ENCODE peak calls at places on chromosomes 2 and 18, in nine cellular contexts. R is PC-3, P is adrenal gland, O is ovary, U is endodermal cell, G is heart left ventricle, D is left ventricle myocardium inferior, X is WERI-Rb-1, I is IMR-90. T is an unnamed sample.

GRCh38 chr2:221444106-221444505 is 128.0 kb downstream of the EPHA4 start:
- DNase-seq in X (no peak), R (peak; percentile 77), P (peak; percentile 24), D (peak; percentile 19), G (peak; percentile 67), U (no peak), I (peak; percentile 85), O (no peak), T (no peak)

GRCh38 chr2:97355887-97356286 is 233.8 kb downstream of the ANKRD36B start:
- DNase-seq in G (no peak), O (no peak), R (peak; percentile 14), I (no peak), X (peak; percentile 23), U (peak; percentile 68), D (no peak), P (no peak), T (no peak)

GRCh38 chr2:106956416-106956815 is 70.4 kb upstream of the ST6GAL2 start:
- DNase-seq in X (no peak), P (no peak), G (no peak), U (no peak), D (no peak), I (no peak), R (no peak), O (no peak), T (no peak)

GRCh38 chr2:118668431-118669424 is 178.7 kb downstream of the EN1 start:
- DNase-seq in D (no peak), P (no peak), I (peak; percentile 95), X (no peak), G (no peak), O (no peak), U (peak; percentile 62), R (peak; percentile 91), T (no peak)

GRCh38 chr2:75571730-75572430 is 11.1 kb upstream of the EVA1A start:
- DNase-seq in O (no peak), P (no peak), X (no peak), I (peak; percentile 68), U (no peak), G (no peak), D (no peak), R (peak; percentile 41), T (no peak)

GRCh38 chr18:47513614-47514013 is 262.2 kb upstream of the SKOR2 start:
- DNase-seq in O (no peak), I (no peak), X (no peak), R (no peak), D (no peak), P (no peak), G (no peak), U (no peak), T (no peak)

GRCh38 chr2:152186257-152186656 is 10.7 kb upstream of the STAM2 start:
- DNase-seq in P (no peak), I (peak; percentile 16), R (peak; percentile 9), D (no peak), G (no peak), X (no peak), U (no peak), O (no peak), T (no peak)

GRCh38 chr2:64632855-64633819 is 20.6 kb downstream of the SERTAD2 start:
- DNase-seq in P (no peak), U (peak; percentile 48), X (no peak), I (peak; percentile 76), R (no peak), G (no peak), O (no peak), D (no peak), T (no peak)

GRCh38 chr2:84486436-84487115 is 27.5 kb upstream of the SUCLG1 start:
- DNase-seq in O (no peak), R (peak; percentile 19), U (no peak), X (no peak), I (peak; percentile 42), G (no peak), P (no peak), D (no peak), T (peak; percentile 73)

GRCh38 chr2:190184460-190184859 is 121.9 kb upstream of the MSTN start:
- DNase-seq in O (no peak), R (no peak), U (no peak), P (no peak), I (no peak), X (no peak), D (no peak), G (no peak), T (no peak)

GRCh38 chr2:218039171-218039570 is 29.9 kb upstream of the RUFY4 start:
- DNase-seq in R (peak; percentile 73), U (no peak), G (no peak), O (no peak), P (no peak), X (no peak), D (no peak), I (peak; percentile 29), T (no peak)

GRCh38 chr2:9002637-9003365 is 683 bp downstream of the MBOAT2 start:
- DNase-seq in X (peak; percentile 35), D (no peak), G (peak; percentile 31), U (peak; percentile 76), R (peak; percentile 31), I (no peak), P (peak; percentile 23), O (peak; percentile 23), T (no peak)

GRCh38 chr2:209368924-209369323 is 54.9 kb upstream of the MAP2 start:
- DNase-seq in G (peak; percentile 31), R (peak; percentile 99), I (peak; percentile 58), D (peak; percentile 16), X (no peak), P (peak; percentile 83), O (no peak), U (no peak), T (peak; percentile 71)

GRCh38 chr18:48923746-48924580 is 26.8 kb downstream of the SMAD7 start:
- DNase-seq in X (no peak), P (no peak), U (peak; percentile 48), R (peak; percentile 16), O (no peak), D (no peak), I (peak; percentile 69), G (no peak), T (no peak)

GRCh38 chr18:62558015-62558663 is 35.3 kb downstream of the ZCCHC2 start:
- DNase-seq in G (no peak), U (no peak), R (no peak), O (no peak), X (no peak), D (no peak), I (no peak), P (no peak), T (no peak)

GRCh38 chr2:151111599-151112278 is 149.9 kb downstream of the RBM43 start:
- DNase-seq in G (no peak), O (no peak), D (no peak), P (no peak), R (peak; percentile 75), U (peak; percentile 49), I (peak; percentile 93), X (no peak), T (no peak)

DNA sequence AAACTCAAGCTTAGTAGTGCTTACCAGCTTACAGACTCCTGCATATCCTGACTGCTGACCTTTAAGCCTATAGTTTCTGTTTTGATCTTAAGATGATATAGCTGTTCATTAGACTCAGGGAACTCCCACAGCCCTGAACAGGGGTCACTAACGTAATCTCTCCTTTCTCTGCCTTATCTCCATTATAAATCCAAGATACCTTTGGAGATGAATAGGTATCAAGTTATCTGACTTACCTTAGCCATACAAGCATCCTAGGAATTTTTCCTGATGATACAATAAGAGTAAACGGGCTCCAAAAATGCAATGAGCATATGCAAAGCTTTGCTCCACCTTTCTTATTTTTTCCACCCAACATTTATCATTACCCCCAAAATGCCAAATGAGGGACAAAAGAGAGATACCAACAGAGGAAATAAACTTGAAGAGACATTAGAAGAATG is 93.6 kb upstream of the RBBP8 start:
- DNase-seq in U (no peak), X (peak; percentile 36), O (no peak), D (no peak), I (no peak), P (no peak), R (no peak), G (no peak), T (no peak)
- H3K27ac ChIP-seq in U (no peak overlapping the region), X (no peak overlapping the region), O (no peak overlapping the region), D (no peak overlapping the region), I (no peak overlapping the region), P (no peak overlapping the region), R (no peak overlapping the region), G (no peak overlapping the region), T (no peak overlapping the region)

GRCh38 chr2:10494351-10495066 is 46.4 kb upstream of the ODC1 start:
- DNase-seq in I (no peak), R (no peak), D (no peak), O (no peak), P (no peak), G (no peak), X (no peak), U (no peak), T (no peak)
- H3K9me3 ChIP-seq in I (peaks cover 3% of the 10 kb centered on the region), R (no peaks in the 10 kb centered on the region), D (peaks cover 12% of the 10 kb centered on the region), O (no peaks in the 10 kb centered on the region), P (no peaks in the 10 kb centered on the region), G (no peaks in the 10 kb centered on the region), X (peaks cover 14% of the 10 kb centered on the region), U (peaks cover 15% of the 10 kb centered on the region), T (no peaks in the 10 kb centered on the region)

GRCh38 chr18:35514283-35514682 is 16.5 kb upstream of the INO80C start:
- DNase-seq in I (no peak), P (no peak), R (no peak), D (no peak), U (no peak), O (no peak), G (no peak), X (no peak), T (peak; percentile 9)

GRCh38 chr18:35514752-35515459 is 17.1 kb upstream of the INO80C start:
- DNase-seq in O (no peak), X (no peak), D (no peak), P (no peak), G (no peak), R (no peak), I (no peak), U (no peak), T (peak; percentile 27)

GRCh38 chr18:35517715-35518114 is 20.0 kb upstream of the INO80C start:
- DNase-seq in P (no peak), U (no peak), R (no peak), D (no peak), G (no peak), O (no peak), X (no peak), I (no peak), T (peak; percentile 10)

GRCh38 chr18:35515460-35516130 is 17.8 kb upstream of the INO80C start:
- DNase-seq in I (no peak), U (no peak), G (no peak), R (no peak), P (no peak), X (no peak), D (no peak), O (no peak), T (peak; percentile 21)

DNA sequence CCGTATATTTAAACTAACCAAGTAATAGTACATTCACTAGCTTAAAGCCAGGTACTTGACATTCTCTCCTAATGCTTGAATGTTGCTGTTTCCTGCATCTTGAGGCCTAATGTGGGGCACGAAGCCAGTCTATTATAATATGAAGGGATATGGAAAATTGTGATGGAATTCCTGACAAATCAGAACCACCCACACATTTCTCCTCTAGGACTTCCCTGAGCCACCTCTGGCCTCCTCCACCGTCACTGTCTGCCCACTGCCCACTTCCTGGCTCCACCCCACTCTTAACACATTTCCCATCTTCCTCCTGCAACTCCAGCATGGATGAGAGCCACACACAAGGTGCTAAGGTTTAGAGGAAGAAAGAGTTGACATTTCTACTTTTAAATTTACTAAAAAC is 19.0 kb upstream of the INO80C start:
- DNase-seq in I (no peak), X (no peak), P (no peak), O (no peak), U (no peak), G (no peak), R (no peak), D (no peak), T (no peak)
- TF ChIP-seq CTCF in I (no peak), X (no peak), P (no peak), O (no peak), U (no peak), G (no peak), R (no peak), D (no peak), T (no peak)

GRCh38 chr2:171316755-171317337 is 116.9 kb downstream of the METTL8 start:
- DNase-seq in U (peak; percentile 79), O (no peak), I (no peak), D (no peak), X (no peak), G (no peak), P (no peak), R (no peak), T (no peak)
- H3K27ac ChIP-seq in U (no peak overlapping the region), O (no peak overlapping the region), I (no peak overlapping the region), D (no peak overlapping the region), X (peak overlapping the region; percentile 91), G (no peak overlapping the region), P (no peak overlapping the region), R (no peak overlapping the region), T (no peak overlapping the region)

T was measured in lung.